ENCODE peak calls at places on chromosomes 16 and 17, in ten cellular contexts. A, V, J, B, P, K, L, E, U and I are unnamed samples.
A peak's percentile ranks its signal among the peaks of the same experiment; 100 is the strongest.

GRCh38 chr17:75814900-75815373 is 29.3 kb downstream of the UNC13D start:
- DNase-seq in A (no peak), V (no peak), J (no peak), B (no peak), P (peak; percentile 31), K (no peak), L (peak; percentile 83), E (no peak), U (no peak), I (peak; percentile 48)

GRCh38 chr17:50200447-50201225 is 795 bp downstream of the COL1A1 start:
- DNase-seq in A (peak; percentile 79), V (peak; percentile 85), J (peak; percentile 81), B (peak; percentile 89), P (peak; percentile 61), K (peak; percentile 43), L (peak; percentile 72), E (no peak), U (peak; percentile 88), I (peak; percentile 72)

GRCh38 chr17:82332669-82333278 is 792 bp downstream of the SECTM1 start:
- DNase-seq in A (no peak), V (peak; percentile 24), J (peak; percentile 21), B (no peak), P (no peak), K (no peak), L (peak; percentile 40), E (no peak), U (peak; percentile 38), I (peak; percentile 61)

GRCh38 chr16:2022723-2023097 is 3.1 kb downstream of the NPW start:
- DNase-seq in A (no peak), V (no peak), J (no peak), B (no peak), P (no peak), K (no peak), L (no peak), E (no peak), U (no peak), I (no peak)

GRCh38 chr16:81937305-81938038 is 73.8 kb downstream of the SDR42E1 start:
- DNase-seq in A (no peak), V (no peak), J (no peak), B (no peak), P (no peak), K (peak; percentile 30), L (peak; percentile 76), E (peak; percentile 12), U (no peak), I (no peak)

GRCh38 chr17:80624864-80625263 is 80.2 kb downstream of the RPTOR start:
- DNase-seq in A (no peak), V (no peak), J (no peak), B (no peak), P (no peak), K (no peak), L (no peak), E (no peak), U (no peak), I (no peak)

GRCh38 chr16:4767872-4768548 is 1.0 kb upstream of the ZNF500 start:
- DNase-seq in A (no peak), V (no peak), J (no peak), B (no peak), P (no peak), K (no peak), L (peak; percentile 60), E (no peak), U (peak; percentile 8), I (peak; percentile 39)

GRCh38 chr17:67526700-67527099 is 149.6 kb downstream of the PITPNC1 start:
- DNase-seq in A (no peak), V (no peak), J (no peak), B (no peak), P (no peak), K (no peak), L (no peak), E (no peak), U (no peak), I (no peak)

GRCh38 chr17:76688165-76688622 is 22.6 kb downstream of the MXRA7 start:
- DNase-seq in A (no peak), V (no peak), J (no peak), B (no peak), P (no peak), K (no peak), L (no peak), E (no peak), U (no peak), I (no peak)

GRCh38 chr16:1778200-1779179 is 3.9 kb downstream of the SPSB3 start:
- DNase-seq in A (no peak), V (no peak), J (no peak), B (no peak), P (no peak), K (no peak), L (no peak), E (no peak), U (no peak), I (no peak)

GRCh38 chr17:74161501-74161850 is 42.0 kb upstream of the RPL38 start:
- DNase-seq in A (no peak), V (no peak), J (no peak), B (no peak), P (no peak), K (no peak), L (no peak), E (no peak), U (no peak), I (no peak)

GRCh38 chr17:33204156-33204555 is 88.9 kb downstream of the ASIC2 start:
- DNase-seq in A (no peak), V (no peak), J (peak; percentile 32), B (no peak), P (no peak), K (no peak), L (no peak), E (no peak), U (no peak), I (no peak)

GRCh38 chr17:56629450-56630187 is 36.1 kb downstream of the NOG start:
- DNase-seq in A (no peak), V (no peak), J (no peak), B (no peak), P (no peak), K (no peak), L (peak; percentile 3), E (no peak), U (peak; percentile 31), I (no peak)

GRCh38 chr16:86722970-86723369 is 144.6 kb downstream of the FOXL1 start:
- DNase-seq in A (no peak), V (no peak), J (no peak), B (no peak), P (no peak), K (no peak), L (no peak), E (no peak), U (no peak), I (no peak)

GRCh38 chr17:37219876-37220608 is 155.7 kb upstream of the C17orf78 start:
- DNase-seq in A (no peak), V (no peak), J (no peak), B (no peak), P (no peak), K (no peak), L (no peak), E (no peak), U (no peak), I (no peak)

GRCh38 chr16:19926449-19927390 is 42.1 kb upstream of the GPRC5B start:
- DNase-seq in A (no peak), V (no peak), J (no peak), B (no peak), P (peak; percentile 44), K (no peak), L (peak; percentile 44), E (no peak), U (peak; percentile 50), I (peak; percentile 66)

GRCh38 chr17:82596837-82597672 is 51.2 kb downstream of the WDR45B start:
- DNase-seq in A (no peak), V (no peak), J (no peak), B (no peak), P (no peak), K (no peak), L (no peak), E (no peak), U (no peak), I (no peak)

GRCh38 chr16:75198135-75198600 is 8.8 kb downstream of the CTRB2 start:
- DNase-seq in A (no peak), V (no peak), J (no peak), B (no peak), P (no peak), K (no peak), L (no peak), E (no peak), U (no peak), I (no peak)

GRCh38 chr17:42937712-42938596 is 26.3 kb downstream of the AARSD1 start:
- DNase-seq in A (peak; percentile 30), V (peak; percentile 79), J (peak; percentile 17), B (no peak), P (peak; percentile 51), K (peak; percentile 18), L (peak; percentile 39), E (no peak), U (peak; percentile 51), I (peak; percentile 49)

GRCh38 chr17:46862949-46863348 is 11.6 kb downstream of the WNT9B start:
- DNase-seq in A (no peak), V (no peak), J (no peak), B (no peak), P (no peak), K (no peak), L (no peak), E (no peak), U (no peak), I (no peak)

GRCh38 chr16:10113248-10113647 is 69.0 kb downstream of the GRIN2A start:
- DNase-seq in A (no peak), V (no peak), J (no peak), B (no peak), P (no peak), K (no peak), L (no peak), E (no peak), U (no peak), I (no peak)

GRCh38 chr17:40168262-40168832 is 8.9 kb upstream of the RAPGEFL1 start:
- DNase-seq in A (no peak), V (peak; percentile 59), J (peak; percentile 84), B (peak; percentile 36), P (peak; percentile 51), K (peak; percentile 8), L (peak; percentile 63), E (no peak), U (peak; percentile 28), I (peak; percentile 90)

GRCh38 chr17:2905269-2905668 is 109.0 kb downstream of the RAP1GAP2 start:
- DNase-seq in A (no peak), V (no peak), J (no peak), B (no peak), P (no peak), K (no peak), L (no peak), E (no peak), U (no peak), I (no peak)

GRCh38 chr16:88631384-88631783 is 7.0 kb upstream of the IL17C start:
- DNase-seq in A (no peak), V (no peak), J (no peak), B (no peak), P (no peak), K (no peak), L (no peak), E (no peak), U (no peak), I (no peak)

GRCh38 chr16:56606071-56606687 is 2.2 kb upstream of the MT2A start:
- DNase-seq in A (no peak), V (no peak), J (no peak), B (peak; percentile 59), P (no peak), K (peak; percentile 31), L (peak; percentile 90), E (no peak), U (peak; percentile 48), I (no peak)

GRCh38 chr16:35195173-35195863 is 1735.9 kb downstream of the TP53TG3F start:
- DNase-seq in A (no peak), V (peak; percentile 34), J (no peak), B (no peak), P (no peak), K (peak; percentile 36), L (no peak), E (no peak), U (no peak), I (no peak)

GRCh38 chr17:73901661-73902415 is 257.6 kb upstream of the SDK2 start:
- DNase-seq in A (peak; percentile 41), V (peak; percentile 91), J (peak; percentile 17), B (peak; percentile 48), P (no peak), K (no peak), L (no peak), E (no peak), U (no peak), I (no peak)

GRCh38 chr17:79658811-79659207 is 48.0 kb upstream of the RBFOX3 start:
- DNase-seq in A (peak; percentile 14), V (no peak), J (peak; percentile 78), B (peak; percentile 4), P (peak; percentile 2), K (no peak), L (peak; percentile 4), E (peak; percentile 32), U (peak; percentile 43), I (peak; percentile 6)